ENCODE peak calls at places on chromosomes 6 and 20, in five cellular contexts. N is AML-193, M is left cardiac atrium, W is DMS153, C is nephron progenitor cell. P is an unnamed sample.

GRCh38 chr6:36633915-36634314 is 39.8 kb downstream of the SRSF3 start:
- DNase-seq in W (peak; percentile 67), C (no peak), N (no peak), M (peak; percentile 89), P (peak; percentile 81)

GRCh38 chr20:63321148-63321831 is 28.3 kb downstream of the COL20A1 start:
- DNase-seq in W (no peak), N (no peak), M (peak; percentile 88), C (no peak), P (peak; percentile 78)

GRCh38 chr6:23349521-23350147 is 776.4 kb upstream of the NRSN1 start:
- DNase-seq in N (no peak), W (peak; percentile 78), M (no peak), C (no peak), P (no peak)

GRCh38 chr20:51884561-51884960 is 82.2 kb upstream of the SALL4 start:
- DNase-seq in C (no peak), N (no peak), M (no peak), W (no peak), P (no peak)

GRCh38 chr6:127522714-127523113 is 3.6 kb upstream of the MTCL3 start:
- DNase-seq in C (no peak), M (no peak), W (no peak), N (no peak), P (no peak)

GRCh38 chr6:105257350-105257749 is 77.5 kb upstream of the POPDC3 start:
- DNase-seq in N (no peak), C (no peak), M (no peak), W (no peak), P (no peak)

GRCh38 chr6:90454835-90455427 is 131.9 kb downstream of the MAP3K7 start:
- DNase-seq in N (no peak), M (no peak), C (no peak), W (no peak), P (no peak)

GRCh38 chr6:31740397-31741223 is 805 bp downstream of the MSH5 start:
- DNase-seq in C (no peak), W (no peak), N (peak; percentile 73), M (no peak), P (peak; percentile 40)

GRCh38 chr6:89527634-89528033 is 94.7 kb downstream of the ANKRD6 start:
- DNase-seq in M (no peak), N (no peak), C (no peak), W (no peak), P (no peak)

GRCh38 chr6:148044921-148045320 is 297.7 kb upstream of the SASH1 start:
- DNase-seq in C (no peak), M (no peak), N (no peak), W (no peak), P (no peak)

GRCh38 chr20:32301719-32302506 is 24.5 kb downstream of the KIF3B start:
- DNase-seq in W (no peak), M (no peak), C (no peak), N (no peak), P (no peak)

GRCh38 chr6:17289491-17290106 is 8.4 kb downstream of the RBM24 start:
- DNase-seq in N (no peak), M (peak; percentile 72), C (no peak), W (no peak), P (peak; percentile 67)

GRCh38 chr6:124269733-124270132 is 466.1 kb downstream of the NKAIN2 start:
- DNase-seq in W (no peak), N (no peak), C (no peak), M (no peak), P (no peak)

GRCh38 chr20:22288957-22289356 is 295.4 kb downstream of the FOXA2 start:
- DNase-seq in W (no peak), N (no peak), M (no peak), C (no peak), P (no peak)

GRCh38 chr6:161272600-161273355 is 1.1 kb downstream of the AGPAT4 start:
- DNase-seq in C (peak; percentile 34), M (no peak), N (no peak), W (no peak), P (no peak)

GRCh38 chr20:2402271-2402980 is 21.7 kb downstream of the TGM6 start:
- DNase-seq in N (no peak), M (no peak), W (no peak), C (no peak), P (no peak)

GRCh38 chr6:166046232-166046631 is 121.4 kb downstream of the TBXT start:
- DNase-seq in N (no peak), W (no peak), M (no peak), C (no peak), P (no peak)

GRCh38 chr20:32050851-32051556 is 1.0 kb upstream of the HCK start:
- DNase-seq in M (peak; percentile 55), W (no peak), C (peak; percentile 24), N (peak; percentile 46), P (peak; percentile 67)

GRCh38 chr20:42093041-42093440 is 474.9 kb upstream of the CHD6 start:
- DNase-seq in C (no peak), W (no peak), M (no peak), N (no peak), P (no peak)

GRCh38 chr6:5701086-5701661 is 305.6 kb downstream of the NRN1 start:
- DNase-seq in C (peak; percentile 48), M (no peak), N (no peak), W (no peak), P (peak; percentile 50)

GRCh38 chr20:61251529-61252393 is at the start of gene CDH4:
- DNase-seq in W (no peak), N (no peak), C (peak; percentile 65), M (no peak), P (no peak)

GRCh38 chr6:16470502-16471221 is 232.3 kb downstream of the GMPR start:
- DNase-seq in W (no peak), M (no peak), C (no peak), N (no peak), P (no peak)

GRCh38 chr6:7960848-7961247 is 50.3 kb upstream of the TXNDC5 start:
- DNase-seq in N (no peak), W (no peak), C (no peak), M (no peak), P (no peak)

GRCh38 chr6:154732538-154732823 is 735 bp upstream of the SCAF8 start:
- DNase-seq in M (no peak), W (no peak), C (no peak), N (no peak), P (no peak)

GRCh38 chr6:101281266-101281665 is 112.2 kb upstream of the GRIK2 start:
- DNase-seq in M (no peak), N (no peak), C (no peak), W (no peak), P (no peak)

GRCh38 chr20:19783966-19784401 is 25.9 kb downstream of the RIN2 start:
- DNase-seq in C (no peak), W (peak; percentile 32), M (peak; percentile 69), N (no peak), P (peak; percentile 42)